ENCODE peak calls at places on chromosomes 2 and 18, in ten cellular contexts. One of them, this sample, is unnamed.

GRCh38 chr2:16151281-16151570 is 210.9 kb downstream of the MYCN start:
- DNase-seq in germinal center: no peak
- DNase-seq in stimulated activated CD4-positive, alpha-beta T cell treated with anti-CD3 and anti-CD28 coated beads, Interleukin-12 subunit alpha, Interleukin-12 subunit beta, amount 100 ng/mL, for 4 hours: no peak
- DNase-seq in AG09319: no peak
- DNase-seq in left cardiac atrium: no peak
- DNase-seq in CD8-positive, alpha-beta T cell: no peak
- DNase-seq in activated gamma-delta T cell treated with Interleukin-2 at 50 U/mL for 16 hours: no peak
- DNase-seq in HT1080: no peak
- DNase-seq in H7: no peak
- DNase-seq in choroid plexus epithelial cell: no peak
- DNase-seq in this sample: no peak

GRCh38 chr2:128361376-128362131 is 42.9 kb upstream of the HS6ST1 start:
- DNase-seq in HT1080: no peak
- DNase-seq in CD8-positive, alpha-beta T cell: peak
- DNase-seq in AG09319: no peak
- DNase-seq in stimulated activated CD4-positive, alpha-beta T cell treated with anti-CD3 and anti-CD28 coated beads, Interleukin-12 subunit alpha, Interleukin-12 subunit beta, amount 100 ng/mL, for 4 hours: no peak
- DNase-seq in activated gamma-delta T cell treated with Interleukin-2 at 50 U/mL for 16 hours: no peak
- DNase-seq in left cardiac atrium: no peak
- DNase-seq in H7: peak
- DNase-seq in germinal center: no peak
- DNase-seq in choroid plexus epithelial cell: no peak
- DNase-seq in this sample: no peak

GRCh38 chr2:129233166-129233565 is 746.3 kb upstream of the RAB6C start:
- DNase-seq in H7: no peak
- DNase-seq in AG09319: no peak
- DNase-seq in germinal center: no peak
- DNase-seq in activated gamma-delta T cell treated with Interleukin-2 at 50 U/mL for 16 hours: no peak
- DNase-seq in choroid plexus epithelial cell: no peak
- DNase-seq in CD8-positive, alpha-beta T cell: no peak
- DNase-seq in HT1080: no peak
- DNase-seq in stimulated activated CD4-positive, alpha-beta T cell treated with anti-CD3 and anti-CD28 coated beads, Interleukin-12 subunit alpha, Interleukin-12 subunit beta, amount 100 ng/mL, for 4 hours: no peak
- DNase-seq in left cardiac atrium: no peak
- DNase-seq in this sample: no peak

GRCh38 chr2:66803651-66804050 is 368.7 kb downstream of the MEIS1 start:
- DNase-seq in left cardiac atrium: no peak
- DNase-seq in choroid plexus epithelial cell: peak
- DNase-seq in H7: no peak
- DNase-seq in AG09319: no peak
- DNase-seq in activated gamma-delta T cell treated with Interleukin-2 at 50 U/mL for 16 hours: no peak
- DNase-seq in CD8-positive, alpha-beta T cell: no peak
- DNase-seq in germinal center: no peak
- DNase-seq in stimulated activated CD4-positive, alpha-beta T cell treated with anti-CD3 and anti-CD28 coated beads, Interleukin-12 subunit alpha, Interleukin-12 subunit beta, amount 100 ng/mL, for 4 hours: no peak
- DNase-seq in HT1080: no peak
- DNase-seq in this sample: no peak

GRCh38 chr2:203583696-203584095 is 48.6 kb upstream of the RAPH1 start:
- DNase-seq in left cardiac atrium: no peak
- DNase-seq in HT1080: peak
- DNase-seq in choroid plexus epithelial cell: peak
- DNase-seq in stimulated activated CD4-positive, alpha-beta T cell treated with anti-CD3 and anti-CD28 coated beads, Interleukin-12 subunit alpha, Interleukin-12 subunit beta, amount 100 ng/mL, for 4 hours: no peak
- DNase-seq in activated gamma-delta T cell treated with Interleukin-2 at 50 U/mL for 16 hours: no peak
- DNase-seq in H7: no peak
- DNase-seq in CD8-positive, alpha-beta T cell: no peak
- DNase-seq in germinal center: peak
- DNase-seq in AG09319: no peak
- DNase-seq in this sample: peak

GRCh38 chr2:236459393-236459792 is 110.2 kb upstream of the ACKR3 start:
- DNase-seq in activated gamma-delta T cell treated with Interleukin-2 at 50 U/mL for 16 hours: no peak
- DNase-seq in HT1080: no peak
- DNase-seq in choroid plexus epithelial cell: no peak
- DNase-seq in germinal center: no peak
- DNase-seq in H7: no peak
- DNase-seq in left cardiac atrium: no peak
- DNase-seq in AG09319: no peak
- DNase-seq in stimulated activated CD4-positive, alpha-beta T cell treated with anti-CD3 and anti-CD28 coated beads, Interleukin-12 subunit alpha, Interleukin-12 subunit beta, amount 100 ng/mL, for 4 hours: no peak
- DNase-seq in CD8-positive, alpha-beta T cell: no peak
- DNase-seq in this sample: no peak

GRCh38 chr2:43276517-43276931 is 50.1 kb upstream of the ZFP36L2 start:
- DNase-seq in CD8-positive, alpha-beta T cell: no peak
- DNase-seq in left cardiac atrium: no peak
- DNase-seq in stimulated activated CD4-positive, alpha-beta T cell treated with anti-CD3 and anti-CD28 coated beads, Interleukin-12 subunit alpha, Interleukin-12 subunit beta, amount 100 ng/mL, for 4 hours: no peak
- DNase-seq in activated gamma-delta T cell treated with Interleukin-2 at 50 U/mL for 16 hours: no peak
- DNase-seq in HT1080: no peak
- DNase-seq in H7: no peak
- DNase-seq in AG09319: no peak
- DNase-seq in germinal center: no peak
- DNase-seq in choroid plexus epithelial cell: no peak
- DNase-seq in this sample: no peak

GRCh38 chr2:217940261-217941220 is 62.3 kb downstream of the TNS1 start:
- DNase-seq in activated gamma-delta T cell treated with Interleukin-2 at 50 U/mL for 16 hours: no peak
- DNase-seq in stimulated activated CD4-positive, alpha-beta T cell treated with anti-CD3 and anti-CD28 coated beads, Interleukin-12 subunit alpha, Interleukin-12 subunit beta, amount 100 ng/mL, for 4 hours: no peak
- DNase-seq in left cardiac atrium: no peak
- DNase-seq in HT1080: no peak
- DNase-seq in germinal center: no peak
- DNase-seq in CD8-positive, alpha-beta T cell: no peak
- DNase-seq in H7: no peak
- DNase-seq in AG09319: no peak
- DNase-seq in choroid plexus epithelial cell: no peak
- DNase-seq in this sample: no peak

GRCh38 chr2:65331361-65331760 is 101.0 kb downstream of the SPRED2 start:
- DNase-seq in AG09319: no peak
- DNase-seq in left cardiac atrium: no peak
- DNase-seq in H7: no peak
- DNase-seq in stimulated activated CD4-positive, alpha-beta T cell treated with anti-CD3 and anti-CD28 coated beads, Interleukin-12 subunit alpha, Interleukin-12 subunit beta, amount 100 ng/mL, for 4 hours: no peak
- DNase-seq in choroid plexus epithelial cell: peak
- DNase-seq in CD8-positive, alpha-beta T cell: no peak
- DNase-seq in HT1080: no peak
- DNase-seq in activated gamma-delta T cell treated with Interleukin-2 at 50 U/mL for 16 hours: no peak
- DNase-seq in germinal center: no peak
- DNase-seq in this sample: no peak

GRCh38 chr18:28647961-28648360 is 471.0 kb upstream of the CDH2 start:
- DNase-seq in CD8-positive, alpha-beta T cell: no peak
- DNase-seq in germinal center: no peak
- DNase-seq in HT1080: no peak
- DNase-seq in activated gamma-delta T cell treated with Interleukin-2 at 50 U/mL for 16 hours: no peak
- DNase-seq in choroid plexus epithelial cell: no peak
- DNase-seq in left cardiac atrium: no peak
- DNase-seq in H7: no peak
- DNase-seq in AG09319: no peak
- DNase-seq in stimulated activated CD4-positive, alpha-beta T cell treated with anti-CD3 and anti-CD28 coated beads, Interleukin-12 subunit alpha, Interleukin-12 subunit beta, amount 100 ng/mL, for 4 hours: no peak
- DNase-seq in this sample: no peak

GRCh38 chr2:120589782-120590608 is 145.7 kb upstream of the GLI2 start:
- DNase-seq in H7: no peak
- DNase-seq in activated gamma-delta T cell treated with Interleukin-2 at 50 U/mL for 16 hours: no peak
- DNase-seq in HT1080: peak
- DNase-seq in CD8-positive, alpha-beta T cell: no peak
- DNase-seq in stimulated activated CD4-positive, alpha-beta T cell treated with anti-CD3 and anti-CD28 coated beads, Interleukin-12 subunit alpha, Interleukin-12 subunit beta, amount 100 ng/mL, for 4 hours: no peak
- DNase-seq in germinal center: no peak
- DNase-seq in choroid plexus epithelial cell: peak
- DNase-seq in AG09319: peak
- DNase-seq in left cardiac atrium: no peak
- DNase-seq in this sample: peak

GRCh38 chr2:96699621-96700020 is 40.2 kb downstream of the LMAN2L start:
- DNase-seq in left cardiac atrium: no peak
- DNase-seq in stimulated activated CD4-positive, alpha-beta T cell treated with anti-CD3 and anti-CD28 coated beads, Interleukin-12 subunit alpha, Interleukin-12 subunit beta, amount 100 ng/mL, for 4 hours: no peak
- DNase-seq in choroid plexus epithelial cell: no peak
- DNase-seq in germinal center: no peak
- DNase-seq in AG09319: no peak
- DNase-seq in HT1080: no peak
- DNase-seq in activated gamma-delta T cell treated with Interleukin-2 at 50 U/mL for 16 hours: no peak
- DNase-seq in CD8-positive, alpha-beta T cell: peak
- DNase-seq in H7: no peak
- DNase-seq in this sample: no peak

GRCh38 chr2:136582631-136583205 is 182.6 kb upstream of the THSD7B start:
- DNase-seq in HT1080: no peak
- DNase-seq in choroid plexus epithelial cell: peak
- DNase-seq in left cardiac atrium: peak
- DNase-seq in germinal center: peak
- DNase-seq in stimulated activated CD4-positive, alpha-beta T cell treated with anti-CD3 and anti-CD28 coated beads, Interleukin-12 subunit alpha, Interleukin-12 subunit beta, amount 100 ng/mL, for 4 hours: no peak
- DNase-seq in AG09319: no peak
- DNase-seq in activated gamma-delta T cell treated with Interleukin-2 at 50 U/mL for 16 hours: no peak
- DNase-seq in CD8-positive, alpha-beta T cell: no peak
- DNase-seq in H7: peak
- DNase-seq in this sample: peak

GRCh38 chr2:231521-232185 is 32.2 kb downstream of the SH3YL1 start:
- DNase-seq in choroid plexus epithelial cell: no peak
- DNase-seq in activated gamma-delta T cell treated with Interleukin-2 at 50 U/mL for 16 hours: no peak
- DNase-seq in H7: no peak
- DNase-seq in AG09319: no peak
- DNase-seq in HT1080: no peak
- DNase-seq in CD8-positive, alpha-beta T cell: no peak
- DNase-seq in stimulated activated CD4-positive, alpha-beta T cell treated with anti-CD3 and anti-CD28 coated beads, Interleukin-12 subunit alpha, Interleukin-12 subunit beta, amount 100 ng/mL, for 4 hours: no peak
- DNase-seq in left cardiac atrium: no peak
- DNase-seq in germinal center: no peak
- DNase-seq in this sample: no peak

GRCh38 chr2:105257981-105258380 is 16.4 kb downstream of the GPR45 start:
- DNase-seq in H7: no peak
- DNase-seq in activated gamma-delta T cell treated with Interleukin-2 at 50 U/mL for 16 hours: no peak
- DNase-seq in germinal center: no peak
- DNase-seq in choroid plexus epithelial cell: no peak
- DNase-seq in CD8-positive, alpha-beta T cell: no peak
- DNase-seq in AG09319: no peak
- DNase-seq in left cardiac atrium: no peak
- DNase-seq in HT1080: no peak
- DNase-seq in stimulated activated CD4-positive, alpha-beta T cell treated with anti-CD3 and anti-CD28 coated beads, Interleukin-12 subunit alpha, Interleukin-12 subunit beta, amount 100 ng/mL, for 4 hours: no peak
- DNase-seq in this sample: no peak

GRCh38 chr2:36567711-36568408 is 30.1 kb downstream of the FEZ2 start:
- DNase-seq in stimulated activated CD4-positive, alpha-beta T cell treated with anti-CD3 and anti-CD28 coated beads, Interleukin-12 subunit alpha, Interleukin-12 subunit beta, amount 100 ng/mL, for 4 hours: no peak
- DNase-seq in left cardiac atrium: no peak
- DNase-seq in AG09319: no peak
- DNase-seq in HT1080: peak
- DNase-seq in activated gamma-delta T cell treated with Interleukin-2 at 50 U/mL for 16 hours: no peak
- DNase-seq in choroid plexus epithelial cell: no peak
- DNase-seq in germinal center: no peak
- DNase-seq in CD8-positive, alpha-beta T cell: no peak
- DNase-seq in H7: no peak
- DNase-seq in this sample: no peak

GRCh38 chr2:75136001-75136400 is 63.3 kb downstream of the TACR1 start:
- DNase-seq in HT1080: no peak
- DNase-seq in activated gamma-delta T cell treated with Interleukin-2 at 50 U/mL for 16 hours: no peak
- DNase-seq in left cardiac atrium: no peak
- DNase-seq in H7: no peak
- DNase-seq in germinal center: no peak
- DNase-seq in stimulated activated CD4-positive, alpha-beta T cell treated with anti-CD3 and anti-CD28 coated beads, Interleukin-12 subunit alpha, Interleukin-12 subunit beta, amount 100 ng/mL, for 4 hours: no peak
- DNase-seq in AG09319: no peak
- DNase-seq in CD8-positive, alpha-beta T cell: no peak
- DNase-seq in choroid plexus epithelial cell: no peak
- DNase-seq in this sample: no peak

GRCh38 chr18:56660655-56661054 is 9.5 kb downstream of the WDR7 start:
- DNase-seq in activated gamma-delta T cell treated with Interleukin-2 at 50 U/mL for 16 hours: no peak
- DNase-seq in AG09319: no peak
- DNase-seq in stimulated activated CD4-positive, alpha-beta T cell treated with anti-CD3 and anti-CD28 coated beads, Interleukin-12 subunit alpha, Interleukin-12 subunit beta, amount 100 ng/mL, for 4 hours: no peak
- DNase-seq in choroid plexus epithelial cell: no peak
- DNase-seq in left cardiac atrium: no peak
- DNase-seq in germinal center: no peak
- DNase-seq in HT1080: no peak
- DNase-seq in H7: no peak
- DNase-seq in CD8-positive, alpha-beta T cell: no peak
- DNase-seq in this sample: no peak

GRCh38 chr2:109456776-109457175 is 157.0 kb downstream of the SEPTIN10 start:
- DNase-seq in choroid plexus epithelial cell: no peak
- DNase-seq in stimulated activated CD4-positive, alpha-beta T cell treated with anti-CD3 and anti-CD28 coated beads, Interleukin-12 subunit alpha, Interleukin-12 subunit beta, amount 100 ng/mL, for 4 hours: no peak
- DNase-seq in left cardiac atrium: no peak
- DNase-seq in CD8-positive, alpha-beta T cell: no peak
- DNase-seq in germinal center: no peak
- DNase-seq in HT1080: no peak
- DNase-seq in H7: no peak
- DNase-seq in activated gamma-delta T cell treated with Interleukin-2 at 50 U/mL for 16 hours: no peak
- DNase-seq in AG09319: no peak
- DNase-seq in this sample: no peak

GRCh38 chr2:71556811-71557210 is 103.5 kb downstream of the DYSF start:
- DNase-seq in H7: no peak
- DNase-seq in stimulated activated CD4-positive, alpha-beta T cell treated with anti-CD3 and anti-CD28 coated beads, Interleukin-12 subunit alpha, Interleukin-12 subunit beta, amount 100 ng/mL, for 4 hours: no peak
- DNase-seq in AG09319: no peak
- DNase-seq in activated gamma-delta T cell treated with Interleukin-2 at 50 U/mL for 16 hours: no peak
- DNase-seq in CD8-positive, alpha-beta T cell: no peak
- DNase-seq in HT1080: no peak
- DNase-seq in germinal center: no peak
- DNase-seq in left cardiac atrium: peak
- DNase-seq in choroid plexus epithelial cell: no peak
- DNase-seq in this sample: no peak

GRCh38 chr2:46299365-46300263 is 2.4 kb downstream of the EPAS1 start:
- DNase-seq in left cardiac atrium: peak
- DNase-seq in activated gamma-delta T cell treated with Interleukin-2 at 50 U/mL for 16 hours: no peak
- DNase-seq in choroid plexus epithelial cell: peak
- DNase-seq in AG09319: no peak
- DNase-seq in stimulated activated CD4-positive, alpha-beta T cell treated with anti-CD3 and anti-CD28 coated beads, Interleukin-12 subunit alpha, Interleukin-12 subunit beta, amount 100 ng/mL, for 4 hours: no peak
- DNase-seq in HT1080: peak
- DNase-seq in germinal center: no peak
- DNase-seq in H7: peak
- DNase-seq in CD8-positive, alpha-beta T cell: no peak
- DNase-seq in this sample: peak

GRCh38 chr2:3290655-3291054 is 87.0 kb downstream of the EIPR1 start:
- DNase-seq in H7: peak
- DNase-seq in activated gamma-delta T cell treated with Interleukin-2 at 50 U/mL for 16 hours: no peak
- DNase-seq in stimulated activated CD4-positive, alpha-beta T cell treated with anti-CD3 and anti-CD28 coated beads, Interleukin-12 subunit alpha, Interleukin-12 subunit beta, amount 100 ng/mL, for 4 hours: no peak
- DNase-seq in AG09319: no peak
- DNase-seq in choroid plexus epithelial cell: no peak
- DNase-seq in HT1080: no peak
- DNase-seq in germinal center: no peak
- DNase-seq in CD8-positive, alpha-beta T cell: no peak
- DNase-seq in left cardiac atrium: no peak
- DNase-seq in this sample: no peak

GRCh38 chr2:27356056-27356381 is 545 bp downstream of the GTF3C2 start:
- DNase-seq in left cardiac atrium: peak
- DNase-seq in choroid plexus epithelial cell: peak
- DNase-seq in AG09319: no peak
- DNase-seq in germinal center: no peak
- DNase-seq in HT1080: peak
- DNase-seq in stimulated activated CD4-positive, alpha-beta T cell treated with anti-CD3 and anti-CD28 coated beads, Interleukin-12 subunit alpha, Interleukin-12 subunit beta, amount 100 ng/mL, for 4 hours: no peak
- DNase-seq in CD8-positive, alpha-beta T cell: no peak
- DNase-seq in activated gamma-delta T cell treated with Interleukin-2 at 50 U/mL for 16 hours: no peak
- DNase-seq in H7: peak
- DNase-seq in this sample: peak

GRCh38 chr2:157302492-157303099 is 23.0 kb downstream of the ERMN start:
- DNase-seq in H7: peak
- DNase-seq in stimulated activated CD4-positive, alpha-beta T cell treated with anti-CD3 and anti-CD28 coated beads, Interleukin-12 subunit alpha, Interleukin-12 subunit beta, amount 100 ng/mL, for 4 hours: no peak
- DNase-seq in CD8-positive, alpha-beta T cell: no peak
- DNase-seq in choroid plexus epithelial cell: peak
- DNase-seq in germinal center: peak
- DNase-seq in activated gamma-delta T cell treated with Interleukin-2 at 50 U/mL for 16 hours: peak
- DNase-seq in AG09319: peak
- DNase-seq in left cardiac atrium: no peak
- DNase-seq in HT1080: peak
- DNase-seq in this sample: peak

GRCh38 chr2:191404568-191404991 is 159.4 kb downstream of the MYO1B start:
- DNase-seq in choroid plexus epithelial cell: peak
- DNase-seq in germinal center: no peak
- DNase-seq in H7: no peak
- DNase-seq in CD8-positive, alpha-beta T cell: no peak
- DNase-seq in activated gamma-delta T cell treated with Interleukin-2 at 50 U/mL for 16 hours: no peak
- DNase-seq in AG09319: no peak
- DNase-seq in stimulated activated CD4-positive, alpha-beta T cell treated with anti-CD3 and anti-CD28 coated beads, Interleukin-12 subunit alpha, Interleukin-12 subunit beta, amount 100 ng/mL, for 4 hours: no peak
- DNase-seq in HT1080: no peak
- DNase-seq in left cardiac atrium: no peak
- DNase-seq in this sample: no peak

GRCh38 chr18:69817335-69817935 is 130.2 kb downstream of the CD226 start:
- DNase-seq in H7: no peak
- DNase-seq in HT1080: peak
- DNase-seq in activated gamma-delta T cell treated with Interleukin-2 at 50 U/mL for 16 hours: no peak
- DNase-seq in CD8-positive, alpha-beta T cell: no peak
- DNase-seq in left cardiac atrium: no peak
- DNase-seq in AG09319: peak
- DNase-seq in choroid plexus epithelial cell: peak
- DNase-seq in stimulated activated CD4-positive, alpha-beta T cell treated with anti-CD3 and anti-CD28 coated beads, Interleukin-12 subunit alpha, Interleukin-12 subunit beta, amount 100 ng/mL, for 4 hours: no peak
- DNase-seq in germinal center: no peak
- DNase-seq in this sample: peak

GRCh38 chr2:159063677-159064076 is 95.2 kb downstream of the TANC1 start:
- DNase-seq in CD8-positive, alpha-beta T cell: no peak
- DNase-seq in HT1080: no peak
- DNase-seq in left cardiac atrium: no peak
- DNase-seq in choroid plexus epithelial cell: no peak
- DNase-seq in germinal center: no peak
- DNase-seq in activated gamma-delta T cell treated with Interleukin-2 at 50 U/mL for 16 hours: no peak
- DNase-seq in stimulated activated CD4-positive, alpha-beta T cell treated with anti-CD3 and anti-CD28 coated beads, Interleukin-12 subunit alpha, Interleukin-12 subunit beta, amount 100 ng/mL, for 4 hours: no peak
- DNase-seq in H7: no peak
- DNase-seq in AG09319: no peak
- DNase-seq in this sample: no peak

GRCh38 chr2:218733615-218734021 is 23.0 kb downstream of the TTLL4 start:
- DNase-seq in choroid plexus epithelial cell: peak
- DNase-seq in germinal center: no peak
- DNase-seq in activated gamma-delta T cell treated with Interleukin-2 at 50 U/mL for 16 hours: no peak
- DNase-seq in stimulated activated CD4-positive, alpha-beta T cell treated with anti-CD3 and anti-CD28 coated beads, Interleukin-12 subunit alpha, Interleukin-12 subunit beta, amount 100 ng/mL, for 4 hours: no peak
- DNase-seq in left cardiac atrium: peak
- DNase-seq in AG09319: no peak
- DNase-seq in CD8-positive, alpha-beta T cell: no peak
- DNase-seq in HT1080: peak
- DNase-seq in H7: no peak
- DNase-seq in this sample: peak